ENCODE peak calls at places on chromosome 3, in eight cellular contexts. One of them, this sample, is unnamed.

GRCh38 chr3:48268381-48268935 is 27.6 kb downstream of the ZNF589 start:
- DNase-seq in transverse colon: peak; percentile 83
- DNase-seq in suprapubic skin: peak; percentile 72
- DNase-seq in H1: no peak
- DNase-seq in SK-N-SH: no peak
- DNase-seq in ovary: no peak
- DNase-seq in HepG2: no peak
- DNase-seq in esophagus muscularis mucosa: no peak
- DNase-seq in this sample: no peak

GRCh38 chr3:115814778-115815380 is 191.6 kb downstream of the GAP43 start:
- DNase-seq in transverse colon: peak; percentile 77
- DNase-seq in suprapubic skin: peak; percentile 86
- DNase-seq in H1: peak; percentile 50
- DNase-seq in SK-N-SH: peak; percentile 68
- DNase-seq in ovary: peak; percentile 53
- DNase-seq in HepG2: peak; percentile 70
- DNase-seq in esophagus muscularis mucosa: no peak
- DNase-seq in this sample: peak; percentile 68

GRCh38 chr3:107323723-107324122 is 53.5 kb upstream of the CCDC54 start:
- DNase-seq in transverse colon: no peak
- DNase-seq in suprapubic skin: no peak
- DNase-seq in H1: no peak
- DNase-seq in SK-N-SH: no peak
- DNase-seq in ovary: no peak
- DNase-seq in HepG2: no peak
- DNase-seq in esophagus muscularis mucosa: no peak
- DNase-seq in this sample: no peak

GRCh38 chr3:24145481-24145880 is 200.4 kb downstream of the NR1D2 start:
- DNase-seq in transverse colon: no peak
- DNase-seq in suprapubic skin: no peak
- DNase-seq in H1: no peak
- DNase-seq in SK-N-SH: no peak
- DNase-seq in ovary: no peak
- DNase-seq in HepG2: no peak
- DNase-seq in esophagus muscularis mucosa: no peak
- DNase-seq in this sample: no peak

GRCh38 chr3:128787256-128788253 is 61.6 kb downstream of the RAB7A start:
- DNase-seq in transverse colon: peak; percentile 36
- DNase-seq in suprapubic skin: no peak
- DNase-seq in H1: no peak
- DNase-seq in SK-N-SH: peak; percentile 47
- DNase-seq in ovary: no peak
- DNase-seq in HepG2: peak; percentile 12
- DNase-seq in esophagus muscularis mucosa: no peak
- DNase-seq in this sample: peak; percentile 50

GRCh38 chr3:155870945-155871745 is 695 bp downstream of the GMPS start:
- DNase-seq in transverse colon: peak; percentile 64
- DNase-seq in suprapubic skin: peak; percentile 85
- DNase-seq in H1: no peak
- DNase-seq in SK-N-SH: peak; percentile 78
- DNase-seq in ovary: peak; percentile 42
- DNase-seq in HepG2: no peak
- DNase-seq in esophagus muscularis mucosa: no peak
- DNase-seq in this sample: peak; percentile 50

GRCh38 chr3:43155464-43156121 is 49.7 kb upstream of the POMGNT2 start:
- DNase-seq in transverse colon: peak; percentile 49
- DNase-seq in suprapubic skin: peak; percentile 71
- DNase-seq in H1: peak; percentile 23
- DNase-seq in SK-N-SH: no peak
- DNase-seq in ovary: peak; percentile 52
- DNase-seq in HepG2: peak; percentile 51
- DNase-seq in esophagus muscularis mucosa: peak; percentile 92
- DNase-seq in this sample: peak; percentile 50

GRCh38 chr3:54653456-54654195 is 274.2 kb downstream of the LRTM1 start:
- DNase-seq in transverse colon: no peak
- DNase-seq in suprapubic skin: no peak
- DNase-seq in H1: no peak
- DNase-seq in SK-N-SH: no peak
- DNase-seq in ovary: no peak
- DNase-seq in HepG2: no peak
- DNase-seq in esophagus muscularis mucosa: no peak
- DNase-seq in this sample: no peak

GRCh38 chr3:189488241-189488767 is 142.9 kb upstream of the TP63 start:
- DNase-seq in transverse colon: no peak
- DNase-seq in suprapubic skin: no peak
- DNase-seq in H1: peak; percentile 0
- DNase-seq in SK-N-SH: no peak
- DNase-seq in ovary: no peak
- DNase-seq in HepG2: no peak
- DNase-seq in esophagus muscularis mucosa: no peak
- DNase-seq in this sample: no peak

GRCh38 chr3:78703944-78704343 is 1063.9 kb downstream of the ROBO1 start:
- DNase-seq in transverse colon: no peak
- DNase-seq in suprapubic skin: no peak
- DNase-seq in H1: no peak
- DNase-seq in SK-N-SH: no peak
- DNase-seq in ovary: no peak
- DNase-seq in HepG2: no peak
- DNase-seq in esophagus muscularis mucosa: no peak
- DNase-seq in this sample: no peak

GRCh38 chr3:17979911-17980310 is 237.5 kb upstream of the TBC1D5 start:
- DNase-seq in transverse colon: no peak
- DNase-seq in suprapubic skin: no peak
- DNase-seq in H1: no peak
- DNase-seq in SK-N-SH: no peak
- DNase-seq in ovary: no peak
- DNase-seq in HepG2: no peak
- DNase-seq in esophagus muscularis mucosa: no peak
- DNase-seq in this sample: no peak

GRCh38 chr3:147760998-147761397 is 351.8 kb downstream of the ZIC1 start:
- DNase-seq in transverse colon: no peak
- DNase-seq in suprapubic skin: no peak
- DNase-seq in H1: no peak
- DNase-seq in SK-N-SH: no peak
- DNase-seq in ovary: no peak
- DNase-seq in HepG2: no peak
- DNase-seq in esophagus muscularis mucosa: no peak
- DNase-seq in this sample: no peak

GRCh38 chr3:124768812-124769211 is 38.6 kb downstream of the UMPS start:
- DNase-seq in transverse colon: peak; percentile 32
- DNase-seq in suprapubic skin: no peak
- DNase-seq in H1: no peak
- DNase-seq in SK-N-SH: peak; percentile 40
- DNase-seq in ovary: no peak
- DNase-seq in HepG2: peak; percentile 42
- DNase-seq in esophagus muscularis mucosa: no peak
- DNase-seq in this sample: peak; percentile 90

GRCh38 chr3:124886168-124887051 is 755 bp downstream of the ITGB5 start:
- DNase-seq in transverse colon: peak; percentile 70
- DNase-seq in suprapubic skin: peak; percentile 72
- DNase-seq in H1: no peak
- DNase-seq in SK-N-SH: peak; percentile 77
- DNase-seq in ovary: peak; percentile 20
- DNase-seq in HepG2: peak; percentile 68
- DNase-seq in esophagus muscularis mucosa: no peak
- DNase-seq in this sample: peak; percentile 52

GRCh38 chr3:152910966-152911365 is 76.0 kb downstream of the P2RY1 start:
- DNase-seq in transverse colon: no peak
- DNase-seq in suprapubic skin: no peak
- DNase-seq in H1: no peak
- DNase-seq in SK-N-SH: no peak
- DNase-seq in ovary: no peak
- DNase-seq in HepG2: no peak
- DNase-seq in esophagus muscularis mucosa: no peak
- DNase-seq in this sample: no peak

GRCh38 chr3:143182861-143183667 is 63.5 kb downstream of the CHST2 start:
- DNase-seq in transverse colon: no peak
- DNase-seq in suprapubic skin: no peak
- DNase-seq in H1: no peak
- DNase-seq in SK-N-SH: no peak
- DNase-seq in ovary: no peak
- DNase-seq in HepG2: no peak
- DNase-seq in esophagus muscularis mucosa: no peak
- DNase-seq in this sample: no peak

GRCh38 chr3:15631426-15632211 is 30.1 kb downstream of the BTD start:
- DNase-seq in transverse colon: no peak
- DNase-seq in suprapubic skin: no peak
- DNase-seq in H1: no peak
- DNase-seq in SK-N-SH: no peak
- DNase-seq in ovary: no peak
- DNase-seq in HepG2: no peak
- DNase-seq in esophagus muscularis mucosa: no peak
- DNase-seq in this sample: no peak

GRCh38 chr3:118097226-118097625 is 937.4 kb downstream of the IGSF11 start:
- DNase-seq in transverse colon: no peak
- DNase-seq in suprapubic skin: no peak
- DNase-seq in H1: no peak
- DNase-seq in SK-N-SH: no peak
- DNase-seq in ovary: no peak
- DNase-seq in HepG2: no peak
- DNase-seq in esophagus muscularis mucosa: no peak
- DNase-seq in this sample: no peak

GRCh38 chr3:129383292-129383860 is 45.1 kb downstream of the EFCAB12 start:
- DNase-seq in transverse colon: peak; percentile 42
- DNase-seq in suprapubic skin: no peak
- DNase-seq in H1: peak; percentile 39
- DNase-seq in SK-N-SH: peak; percentile 83
- DNase-seq in ovary: peak; percentile 63
- DNase-seq in HepG2: peak; percentile 74
- DNase-seq in esophagus muscularis mucosa: no peak
- DNase-seq in this sample: peak; percentile 71

DNA sequence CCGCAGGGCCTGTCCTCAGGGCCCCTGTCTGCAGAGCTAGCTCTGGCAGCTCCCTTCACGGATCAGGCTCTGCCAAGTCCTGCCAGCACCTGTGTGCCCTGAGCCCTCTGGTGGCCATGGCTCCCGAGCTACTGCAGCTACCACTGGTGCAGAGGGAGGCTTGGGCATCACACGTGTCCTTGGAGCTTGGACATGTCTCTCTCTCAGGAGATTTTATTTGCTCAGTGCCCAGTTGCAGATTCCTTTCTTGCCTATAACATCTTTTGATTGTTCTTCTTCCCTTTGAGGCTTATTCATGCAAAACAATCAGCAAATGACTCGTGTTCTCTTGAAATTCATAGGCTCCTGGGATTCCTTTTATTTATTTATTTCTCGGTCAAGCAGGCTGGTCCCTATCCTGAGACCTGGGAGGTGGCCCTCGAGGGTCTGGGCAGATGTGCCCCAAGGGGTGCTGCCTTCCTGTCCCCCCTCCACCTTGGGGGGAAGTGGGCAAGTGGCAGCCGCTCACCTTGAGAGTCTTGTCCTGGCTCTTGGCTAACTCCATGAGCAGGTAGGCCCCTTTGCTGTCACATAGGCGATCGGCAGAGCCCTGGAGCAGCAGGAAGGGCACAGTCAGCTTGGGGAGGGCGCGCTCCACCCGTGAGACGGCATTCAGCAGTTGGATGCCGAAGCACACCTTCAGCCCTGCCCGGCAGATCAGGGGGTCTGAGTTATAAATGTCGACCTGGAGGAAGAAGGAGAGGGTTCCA is 21.9 kb downstream of the ABTB1 start:
- DNase-seq in transverse colon: peak; percentile 43
- DNase-seq in suprapubic skin: no peak
- DNase-seq in H1: no peak
- DNase-seq in SK-N-SH: peak; percentile 71
- DNase-seq in ovary: no peak
- DNase-seq in HepG2: peak; percentile 57
- DNase-seq in esophagus muscularis mucosa: no peak
- DNase-seq in this sample: peak; percentile 85
- TF ChIP-seq EP300 in transverse colon: no peak
- TF ChIP-seq EP300 in suprapubic skin: no peak
- TF ChIP-seq EP300 in H1: no peak
- TF ChIP-seq EP300 in SK-N-SH: no peak
- TF ChIP-seq EP300 in ovary: no peak
- TF ChIP-seq EP300 in HepG2: no peak
- TF ChIP-seq EP300 in esophagus muscularis mucosa: no peak
- TF ChIP-seq EP300 in this sample: no peak

DNA sequence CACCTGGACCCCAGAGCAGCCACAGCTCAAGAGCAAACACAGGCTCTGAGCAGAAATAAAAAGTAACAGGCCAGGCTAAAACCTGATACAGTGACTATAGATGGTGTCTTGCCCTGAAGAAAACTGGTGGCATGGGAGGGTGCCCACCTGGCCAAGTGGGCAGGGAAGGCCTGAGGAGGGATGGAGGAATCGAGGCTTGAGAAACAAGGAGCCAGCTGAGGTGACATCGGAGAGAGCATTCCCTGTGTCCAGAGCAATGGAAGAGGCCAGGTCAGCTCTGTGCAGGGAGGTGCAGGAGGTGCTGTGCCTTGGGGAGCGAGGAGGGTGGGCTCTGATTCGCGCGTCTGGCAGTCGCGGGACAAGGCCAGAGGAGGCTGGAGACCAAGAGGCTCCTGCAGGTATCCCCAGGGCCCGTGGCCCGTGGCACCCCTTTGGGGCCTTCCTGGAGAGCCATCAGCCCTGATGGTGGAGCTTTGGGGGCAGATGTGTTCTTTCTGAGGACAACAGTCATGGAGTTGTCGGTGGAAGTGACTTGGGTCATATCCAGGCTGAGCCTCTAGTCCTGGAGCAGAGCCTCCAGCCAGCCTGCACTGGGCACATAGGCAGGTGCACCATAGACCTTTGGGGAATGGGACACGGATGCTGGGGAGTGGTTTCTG is 56.1 kb downstream of the PLXNA1 start:
- DNase-seq in transverse colon: no peak
- DNase-seq in suprapubic skin: no peak
- DNase-seq in H1: no peak
- DNase-seq in SK-N-SH: no peak
- DNase-seq in ovary: no peak
- DNase-seq in HepG2: no peak
- DNase-seq in esophagus muscularis mucosa: no peak
- DNase-seq in this sample: no peak
- TF ChIP-seq EP300 in transverse colon: no peak
- TF ChIP-seq EP300 in suprapubic skin: no peak
- TF ChIP-seq EP300 in H1: no peak
- TF ChIP-seq EP300 in SK-N-SH: no peak
- TF ChIP-seq EP300 in ovary: no peak
- TF ChIP-seq EP300 in HepG2: no peak
- TF ChIP-seq EP300 in esophagus muscularis mucosa: no peak
- TF ChIP-seq EP300 in this sample: no peak

GRCh38 chr3:141783632-141784031 is 20.4 kb downstream of the GRK7 start:
- DNase-seq in transverse colon: no peak
- DNase-seq in suprapubic skin: no peak
- DNase-seq in H1: no peak
- DNase-seq in SK-N-SH: no peak
- DNase-seq in ovary: no peak
- DNase-seq in HepG2: no peak
- DNase-seq in esophagus muscularis mucosa: no peak
- DNase-seq in this sample: no peak
- TF ChIP-seq EP300 in transverse colon: no peak
- TF ChIP-seq EP300 in suprapubic skin: no peak
- TF ChIP-seq EP300 in H1: no peak
- TF ChIP-seq EP300 in SK-N-SH: no peak
- TF ChIP-seq EP300 in ovary: no peak
- TF ChIP-seq EP300 in HepG2: no peak
- TF ChIP-seq EP300 in esophagus muscularis mucosa: no peak
- TF ChIP-seq EP300 in this sample: no peak

DNA sequence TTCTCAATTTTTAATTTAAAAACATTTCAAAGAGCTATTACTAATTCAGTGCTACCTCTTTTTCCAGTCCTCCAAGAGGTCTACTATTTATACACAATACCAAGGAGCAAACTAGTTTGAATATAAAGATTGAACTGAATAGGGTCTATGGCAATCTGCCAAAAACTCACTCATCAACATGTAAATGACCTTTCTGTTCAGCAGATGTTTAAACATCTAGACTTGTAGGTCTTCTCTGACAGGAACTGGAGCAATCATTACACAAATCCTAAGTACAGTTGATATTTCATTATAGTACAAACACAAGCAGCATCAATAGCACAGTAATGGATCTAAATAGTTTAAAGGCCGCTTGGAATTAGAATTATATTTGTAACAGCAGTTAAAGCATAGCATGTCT is 10.9 kb downstream of the COPB2 start:
- DNase-seq in transverse colon: no peak
- DNase-seq in suprapubic skin: no peak
- DNase-seq in H1: no peak
- DNase-seq in SK-N-SH: peak; percentile 22
- DNase-seq in ovary: no peak
- DNase-seq in HepG2: peak; percentile 12
- DNase-seq in esophagus muscularis mucosa: no peak
- DNase-seq in this sample: no peak
- TF ChIP-seq EP300 in transverse colon: no peak
- TF ChIP-seq EP300 in suprapubic skin: no peak
- TF ChIP-seq EP300 in H1: no peak
- TF ChIP-seq EP300 in SK-N-SH: no peak
- TF ChIP-seq EP300 in ovary: no peak
- TF ChIP-seq EP300 in HepG2: no peak
- TF ChIP-seq EP300 in esophagus muscularis mucosa: no peak
- TF ChIP-seq EP300 in this sample: no peak